ENCODE peak calls at places on chromosomes 4 and X, in five cellular contexts. One of them, this sample, is unnamed.

GRCh38 chrX:72297953-72298730 is 7.6 kb downstream of the CITED1 start:
- DNase-seq in HL-60: peak; percentile 36
- DNase-seq in IMR-90: no peak
- DNase-seq in transverse colon: no peak
- DNase-seq in uterus: no peak
- DNase-seq in this sample: peak; percentile 34

GRCh38 chr4:154073107-154073817 is 284.4 kb upstream of the SFRP2 start:
- DNase-seq in HL-60: no peak
- DNase-seq in uterus: no peak
- DNase-seq in IMR-90: no peak
- DNase-seq in transverse colon: no peak
- DNase-seq in this sample: peak; percentile 69

GRCh38 chrX:30657542-30658238 is 4.5 kb downstream of the GK start:
- DNase-seq in transverse colon: no peak
- DNase-seq in uterus: no peak
- DNase-seq in HL-60: no peak
- DNase-seq in IMR-90: peak; percentile 69
- DNase-seq in this sample: peak; percentile 83

GRCh38 chr4:173017802-173018201 is 150.8 kb upstream of the GALNT7 start:
- DNase-seq in IMR-90: no peak
- DNase-seq in uterus: no peak
- DNase-seq in HL-60: no peak
- DNase-seq in transverse colon: no peak
- DNase-seq in this sample: no peak

GRCh38 chr4:54625391-54625790 is 32.4 kb upstream of the KIT start:
- DNase-seq in HL-60: no peak
- DNase-seq in IMR-90: no peak
- DNase-seq in uterus: no peak
- DNase-seq in transverse colon: no peak
- DNase-seq in this sample: no peak

GRCh38 chrX:74234829-74235228 is 69.2 kb upstream of the ZCCHC13 start:
- DNase-seq in uterus: no peak
- DNase-seq in IMR-90: no peak
- DNase-seq in transverse colon: no peak
- DNase-seq in HL-60: no peak
- DNase-seq in this sample: no peak

GRCh38 chrX:5113128-5113527 is 1115.5 kb downstream of the NLGN4X start:
- DNase-seq in IMR-90: no peak
- DNase-seq in transverse colon: no peak
- DNase-seq in uterus: no peak
- DNase-seq in HL-60: peak; percentile 17
- DNase-seq in this sample: peak; percentile 34

GRCh38 chr4:156560701-156561100 is 410.9 kb downstream of the PDGFC start:
- DNase-seq in HL-60: peak; percentile 64
- DNase-seq in transverse colon: no peak
- DNase-seq in IMR-90: peak; percentile 52
- DNase-seq in uterus: no peak
- DNase-seq in this sample: peak; percentile 71

GRCh38 chr4:125390126-125390525 is 75.4 kb downstream of the FAT4 start:
- DNase-seq in IMR-90: peak; percentile 85
- DNase-seq in uterus: no peak
- DNase-seq in HL-60: no peak
- DNase-seq in transverse colon: no peak
- DNase-seq in this sample: peak; percentile 86

GRCh38 chr4:62053974-62054373 is 853.8 kb downstream of the ADGRL3 start:
- DNase-seq in transverse colon: no peak
- DNase-seq in HL-60: no peak
- DNase-seq in IMR-90: no peak
- DNase-seq in uterus: no peak
- DNase-seq in this sample: no peak

GRCh38 chr4:92447265-92447905 is 143.6 kb downstream of the GRID2 start:
- DNase-seq in transverse colon: no peak
- DNase-seq in uterus: no peak
- DNase-seq in IMR-90: no peak
- DNase-seq in HL-60: no peak
- DNase-seq in this sample: no peak

GRCh38 chrX:13110427-13111324 is 66.3 kb upstream of the FAM9C start:
- DNase-seq in HL-60: no peak
- DNase-seq in transverse colon: peak; percentile 51
- DNase-seq in IMR-90: peak; percentile 92
- DNase-seq in uterus: peak; percentile 74
- DNase-seq in this sample: peak; percentile 86

GRCh38 chrX:134013092-134013497 is 27.7 kb upstream of the GPC3 start:
- DNase-seq in uterus: no peak
- DNase-seq in IMR-90: no peak
- DNase-seq in transverse colon: no peak
- DNase-seq in HL-60: no peak
- DNase-seq in this sample: peak; percentile 80

GRCh38 chr4:118981839-118982381 is 93.3 kb downstream of the SYNPO2 start:
- DNase-seq in HL-60: peak; percentile 68
- DNase-seq in transverse colon: peak; percentile 68
- DNase-seq in uterus: peak; percentile 66
- DNase-seq in IMR-90: peak; percentile 96
- DNase-seq in this sample: peak; percentile 71

GRCh38 chr4:26452565-26453531 is 37.4 kb downstream of the CCKAR start:
- DNase-seq in HL-60: no peak
- DNase-seq in transverse colon: no peak
- DNase-seq in IMR-90: no peak
- DNase-seq in uterus: no peak
- DNase-seq in this sample: peak; percentile 17

GRCh38 chrX:77003956-77004355 is 443.2 kb upstream of the FGF16 start:
- DNase-seq in HL-60: no peak
- DNase-seq in uterus: no peak
- DNase-seq in IMR-90: no peak
- DNase-seq in transverse colon: no peak
- DNase-seq in this sample: peak; percentile 1

GRCh38 chr4:47287735-47288134 is 175.8 kb downstream of the COMMD8 start:
- DNase-seq in IMR-90: peak; percentile 87
- DNase-seq in HL-60: peak; percentile 70
- DNase-seq in transverse colon: no peak
- DNase-seq in uterus: no peak
- DNase-seq in this sample: peak; percentile 7

GRCh38 chr4:11487876-11488545 is 59.3 kb upstream of the HS3ST1 start:
- DNase-seq in IMR-90: no peak
- DNase-seq in HL-60: peak; percentile 39
- DNase-seq in transverse colon: no peak
- DNase-seq in uterus: no peak
- DNase-seq in this sample: peak; percentile 65

GRCh38 chr4:150229538-150229937 is 151.3 kb downstream of the DCLK2 start:
- DNase-seq in uterus: no peak
- DNase-seq in HL-60: no peak
- DNase-seq in transverse colon: no peak
- DNase-seq in IMR-90: peak; percentile 93
- DNase-seq in this sample: peak; percentile 88

GRCh38 chr4:110088670-110089069 is 109.7 kb downstream of the ELOVL6 start:
- DNase-seq in IMR-90: peak; percentile 76
- DNase-seq in transverse colon: no peak
- DNase-seq in uterus: no peak
- DNase-seq in HL-60: no peak
- DNase-seq in this sample: no peak

GRCh38 chr4:87499415-87500106 is 29.6 kb downstream of the SPARCL1 start:
- DNase-seq in IMR-90: no peak
- DNase-seq in HL-60: no peak
- DNase-seq in transverse colon: no peak
- DNase-seq in uterus: no peak
- DNase-seq in this sample: no peak

GRCh38 chrX:100748133-100748532 is 16.2 kb upstream of the SYTL4 start:
- DNase-seq in HL-60: no peak
- DNase-seq in IMR-90: no peak
- DNase-seq in uterus: no peak
- DNase-seq in transverse colon: no peak
- DNase-seq in this sample: peak; percentile 40

GRCh38 chrX:147900349-147900748 is 11.4 kb upstream of the FMR1 start:
- DNase-seq in IMR-90: no peak
- DNase-seq in uterus: no peak
- DNase-seq in transverse colon: no peak
- DNase-seq in HL-60: no peak
- DNase-seq in this sample: no peak

GRCh38 chr4:78936989-78937388 is 2.2 kb downstream of the PAQR3 start:
- DNase-seq in transverse colon: no peak
- DNase-seq in uterus: no peak
- DNase-seq in IMR-90: no peak
- DNase-seq in HL-60: no peak
- DNase-seq in this sample: no peak
- H3K4me3 ChIP-seq in transverse colon: no peak overlapping the region
- H3K4me3 ChIP-seq in uterus: no peak overlapping the region
- H3K4me3 ChIP-seq in IMR-90: no peak overlapping the region
- H3K4me3 ChIP-seq in HL-60: no peak overlapping the region
- H3K4me3 ChIP-seq in this sample: no peak overlapping the region

GRCh38 chrX:149845385-149845784 is 35.6 kb upstream of the MAGEA8 start:
- DNase-seq in uterus: no peak
- DNase-seq in transverse colon: no peak
- DNase-seq in HL-60: no peak
- DNase-seq in IMR-90: no peak
- DNase-seq in this sample: peak; percentile 33

GRCh38 chrX:149849787-149850186 is 31.2 kb upstream of the MAGEA8 start:
- DNase-seq in HL-60: no peak
- DNase-seq in uterus: no peak
- DNase-seq in IMR-90: no peak
- DNase-seq in transverse colon: no peak
- DNase-seq in this sample: no peak

GRCh38 chrX:149848855-149849254 is 32.1 kb upstream of the MAGEA8 start:
- DNase-seq in uterus: no peak
- DNase-seq in IMR-90: no peak
- DNase-seq in transverse colon: no peak
- DNase-seq in HL-60: no peak
- DNase-seq in this sample: no peak

GRCh38 chrX:149841929-149842328 is 39.1 kb upstream of the MAGEA8 start:
- DNase-seq in uterus: no peak
- DNase-seq in HL-60: no peak
- DNase-seq in transverse colon: no peak
- DNase-seq in IMR-90: no peak
- DNase-seq in this sample: no peak

GRCh38 chrX:149846789-149847188 is 34.2 kb upstream of the MAGEA8 start:
- DNase-seq in uterus: no peak
- DNase-seq in transverse colon: no peak
- DNase-seq in IMR-90: no peak
- DNase-seq in HL-60: no peak
- DNase-seq in this sample: no peak
- TF ChIP-seq CTCF in uterus: no peak
- TF ChIP-seq CTCF in transverse colon: no peak
- TF ChIP-seq CTCF in IMR-90: no peak
- TF ChIP-seq CTCF in HL-60: no peak
- TF ChIP-seq CTCF in this sample: no peak

GRCh38 chrX:110665223-110665622 is 130.4 kb downstream of the CHRDL1 start:
- DNase-seq in HL-60: no peak
- DNase-seq in uterus: no peak
- DNase-seq in IMR-90: no peak
- DNase-seq in transverse colon: no peak
- DNase-seq in this sample: no peak

GRCh38 chrX:110671068-110671803 is 124.4 kb downstream of the CHRDL1 start:
- DNase-seq in uterus: no peak
- DNase-seq in HL-60: peak; percentile 3
- DNase-seq in transverse colon: no peak
- DNase-seq in IMR-90: no peak
- DNase-seq in this sample: peak; percentile 0

GRCh38 chrX:110669572-110669971 is 126.0 kb downstream of the CHRDL1 start:
- DNase-seq in HL-60: no peak
- DNase-seq in transverse colon: no peak
- DNase-seq in uterus: no peak
- DNase-seq in IMR-90: no peak
- DNase-seq in this sample: no peak

GRCh38 chrX:110665636-110666035 is 130.0 kb downstream of the CHRDL1 start:
- DNase-seq in uterus: no peak
- DNase-seq in IMR-90: peak; percentile 5
- DNase-seq in transverse colon: peak; percentile 10
- DNase-seq in HL-60: peak; percentile 22
- DNase-seq in this sample: peak; percentile 8

DNA sequence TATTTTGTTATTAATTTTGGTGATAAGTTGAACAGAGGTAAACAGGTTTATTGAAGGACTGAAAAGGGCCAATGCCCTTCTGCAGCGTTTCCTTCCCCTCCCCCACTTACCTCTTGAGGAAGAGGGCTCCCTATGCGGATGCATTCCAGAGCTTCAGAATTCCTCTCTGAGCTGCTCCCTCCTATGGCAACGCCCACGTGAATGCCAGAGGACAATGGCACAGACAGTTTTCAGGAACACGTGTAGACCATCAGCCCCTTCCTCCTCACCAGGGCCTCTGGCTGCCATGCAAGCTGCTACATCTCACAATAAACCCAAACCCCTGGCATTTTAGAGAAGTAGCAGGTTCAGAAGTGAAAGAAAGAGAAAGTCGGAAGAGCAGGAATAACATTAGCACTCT is 127.9 kb downstream of the CHRDL1 start:
- DNase-seq in uterus: no peak
- DNase-seq in transverse colon: no peak
- DNase-seq in HL-60: no peak
- DNase-seq in IMR-90: no peak
- DNase-seq in this sample: no peak
- H3K27me3 ChIP-seq in uterus: peaks cover 6% of the 10 kb centered on the region
- H3K27me3 ChIP-seq in transverse colon: no peaks in the 10 kb centered on the region
- H3K27me3 ChIP-seq in HL-60: no peaks in the 10 kb centered on the region
- H3K27me3 ChIP-seq in IMR-90: peaks cover 4% of the 10 kb centered on the region
- H3K27me3 ChIP-seq in this sample: no peaks in the 10 kb centered on the region

GRCh38 chrX:48613502-48614160 is 16.3 kb downstream of the WDR13 start:
- DNase-seq in transverse colon: no peak
- DNase-seq in HL-60: no peak
- DNase-seq in IMR-90: peak; percentile 38
- DNase-seq in uterus: no peak
- DNase-seq in this sample: no peak

GRCh38 chrX:48611703-48612102 is 14.4 kb downstream of the WDR13 start:
- DNase-seq in IMR-90: no peak
- DNase-seq in transverse colon: no peak
- DNase-seq in HL-60: no peak
- DNase-seq in uterus: no peak
- DNase-seq in this sample: no peak

GRCh38 chrX:48617542-48618340 is 20.4 kb downstream of the WDR13 start:
- DNase-seq in transverse colon: no peak
- DNase-seq in HL-60: no peak
- DNase-seq in uterus: no peak
- DNase-seq in IMR-90: no peak
- DNase-seq in this sample: no peak

DNA sequence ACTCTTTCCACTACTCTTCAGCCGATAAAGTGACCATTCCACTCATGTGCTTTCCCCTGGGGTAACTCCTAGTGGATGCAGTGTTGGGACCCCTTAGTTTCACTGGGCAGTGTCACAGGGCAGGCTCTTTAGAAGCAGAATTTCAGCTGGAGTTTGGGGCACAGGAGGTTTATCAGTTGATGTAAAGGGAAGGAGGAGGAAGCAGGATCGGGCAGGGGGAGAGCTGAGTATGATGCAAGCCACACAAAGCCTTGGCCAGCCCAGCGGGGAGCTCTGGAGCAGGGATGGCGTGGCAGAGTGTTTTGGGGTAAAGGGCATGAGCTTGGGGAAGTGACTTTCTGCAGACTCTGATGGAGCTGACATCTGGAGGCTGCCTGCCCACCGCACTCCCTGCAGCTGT is 19.3 kb downstream of the WDR13 start:
- DNase-seq in HL-60: peak; percentile 61
- DNase-seq in uterus: no peak
- DNase-seq in transverse colon: no peak
- DNase-seq in IMR-90: no peak
- DNase-seq in this sample: no peak
- H3K4me3 ChIP-seq in HL-60: no peak overlapping the region
- H3K4me3 ChIP-seq in uterus: no peak overlapping the region
- H3K4me3 ChIP-seq in transverse colon: no peak overlapping the region
- H3K4me3 ChIP-seq in IMR-90: no peak overlapping the region
- H3K4me3 ChIP-seq in this sample: no peak overlapping the region